ENCODE peak calls at places on chromosomes 3 and 15, in five cellular contexts. Q, D, N, R and M are unnamed samples. For H3K27me3, the result is how much of the 10 kb centered on the place peaks cover.

GRCh38 chr15:92405942-92406341 is 12.3 kb downstream of the ST8SIA2 start:
- DNase-seq in R (no peak), D (no peak), Q (no peak), N (no peak), M (no peak)

GRCh38 chr3:99929409-99930139 is 111.9 kb downstream of the CMSS1 start:
- DNase-seq in Q (peak), R (no peak), N (peak), D (peak), M (no peak)

GRCh38 chr3:124812291-124813265 is 74.6 kb downstream of the ITGB5 start:
- DNase-seq in N (peak), R (peak), Q (peak), D (peak), M (peak)

GRCh38 chr3:99703535-99703934 is 65.1 kb downstream of the COL8A1 start:
- DNase-seq in Q (no peak), R (no peak), D (no peak), N (no peak), M (no peak)

GRCh38 chr3:99856437-99857220 is 39.0 kb downstream of the CMSS1 start:
- DNase-seq in R (no peak), D (no peak), N (no peak), Q (peak), M (no peak)

GRCh38 chr3:99945328-99945995 is 127.8 kb downstream of the CMSS1 start:
- DNase-seq in N (no peak), D (no peak), Q (peak), R (no peak), M (peak)

GRCh38 chr3:16568532-16568931 is 36.7 kb downstream of the DAZL start:
- DNase-seq in R (no peak), Q (no peak), D (no peak), N (no peak), M (no peak)

GRCh38 chr3:30286811-30287210 is 319.6 kb upstream of the TGFBR2 start:
- DNase-seq in N (no peak), D (no peak), Q (no peak), R (no peak), M (no peak)

GRCh38 chr3:77919244-77919643 is 879.3 kb downstream of the ROBO2 start:
- DNase-seq in N (no peak), D (no peak), Q (no peak), R (no peak), M (no peak)

GRCh38 chr3:189839576-189839975 is 208.4 kb downstream of the TP63 start:
- DNase-seq in Q (peak), D (peak), R (no peak), N (no peak), M (no peak)

GRCh38 chr3:106058485-106058884 is 189.7 kb upstream of the CBLB start:
- DNase-seq in R (no peak), N (no peak), Q (no peak), D (no peak), M (no peak)

GRCh38 chr15:31463521-31464102 is 137.0 kb downstream of the KLF13 start:
- DNase-seq in R (no peak), N (no peak), D (no peak), Q (no peak), M (peak)

GRCh38 chr3:142210144-142210543 is 15.2 kb downstream of the GK5 start:
- DNase-seq in D (no peak), R (no peak), N (peak), Q (no peak), M (no peak)

GRCh38 chr15:101447561-101448071 is 41.9 kb downstream of the PCSK6 start:
- DNase-seq in N (no peak), R (no peak), D (no peak), Q (no peak), M (peak)

GRCh38 chr3:177598110-177598833 is 401.0 kb upstream of the TBL1XR1 start:
- DNase-seq in N (no peak), R (no peak), Q (no peak), D (no peak), M (no peak)

GRCh38 chr3:183114374-183114773 is 15.1 kb upstream of the MCCC1 start:
- DNase-seq in R (no peak), N (no peak), D (no peak), Q (no peak), M (no peak)

GRCh38 chr3:183117046-183117445 is 17.8 kb upstream of the MCCC1 start:
- DNase-seq in D (peak), Q (no peak), R (no peak), N (no peak), M (no peak)

GRCh38 chr3:183120538-183121215 is 21.4 kb upstream of the MCCC1 start:
- DNase-seq in R (no peak), D (no peak), N (no peak), Q (no peak), M (no peak)

GRCh38 chr3:183114779-183115178 is 15.5 kb upstream of the MCCC1 start:
- DNase-seq in Q (no peak), D (no peak), R (no peak), N (no peak), M (no peak)

DNA sequence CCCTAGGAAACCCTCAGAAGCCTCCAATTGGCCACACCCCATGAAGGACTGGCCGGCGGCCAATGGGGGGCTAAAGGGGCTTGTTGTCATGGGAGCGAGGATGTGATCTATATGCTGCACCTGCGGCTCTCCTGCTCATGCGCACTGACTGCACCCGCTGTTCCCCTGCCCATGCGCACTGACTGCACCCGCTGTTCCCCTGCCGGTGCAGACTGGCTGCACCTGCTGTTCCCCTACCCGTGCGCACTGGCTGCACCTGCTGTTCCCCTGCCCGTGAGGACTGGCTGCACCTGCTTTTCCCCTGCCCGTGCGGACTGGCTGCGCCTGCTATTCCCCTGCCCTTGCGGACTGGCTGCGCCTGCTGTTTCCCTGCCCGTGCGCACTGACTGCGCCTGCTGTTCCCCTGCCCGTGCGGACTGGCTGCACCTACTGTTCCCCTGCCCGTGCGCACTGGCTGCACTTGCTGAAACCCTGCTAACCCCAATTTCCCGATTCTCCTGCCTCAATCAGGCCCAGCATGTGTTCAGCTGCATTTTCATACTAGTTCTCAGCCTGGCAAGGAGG is 16.8 kb upstream of the MCCC1 start:
- DNase-seq in N (no peak), Q (no peak), R (peak), D (peak), M (peak)
- H3K27me3 ChIP-seq in N (under half), Q (under half), R (under half), D (under half), M (under half)

GRCh38 chr15:70535071-70535954 is 228.0 kb downstream of the UACA start:
- DNase-seq in N (no peak), R (peak), D (no peak), Q (no peak), M (no peak)
- H3K27me3 ChIP-seq in N (under half), R (under half), D (under half), Q (half or more), M (under half)

DNA sequence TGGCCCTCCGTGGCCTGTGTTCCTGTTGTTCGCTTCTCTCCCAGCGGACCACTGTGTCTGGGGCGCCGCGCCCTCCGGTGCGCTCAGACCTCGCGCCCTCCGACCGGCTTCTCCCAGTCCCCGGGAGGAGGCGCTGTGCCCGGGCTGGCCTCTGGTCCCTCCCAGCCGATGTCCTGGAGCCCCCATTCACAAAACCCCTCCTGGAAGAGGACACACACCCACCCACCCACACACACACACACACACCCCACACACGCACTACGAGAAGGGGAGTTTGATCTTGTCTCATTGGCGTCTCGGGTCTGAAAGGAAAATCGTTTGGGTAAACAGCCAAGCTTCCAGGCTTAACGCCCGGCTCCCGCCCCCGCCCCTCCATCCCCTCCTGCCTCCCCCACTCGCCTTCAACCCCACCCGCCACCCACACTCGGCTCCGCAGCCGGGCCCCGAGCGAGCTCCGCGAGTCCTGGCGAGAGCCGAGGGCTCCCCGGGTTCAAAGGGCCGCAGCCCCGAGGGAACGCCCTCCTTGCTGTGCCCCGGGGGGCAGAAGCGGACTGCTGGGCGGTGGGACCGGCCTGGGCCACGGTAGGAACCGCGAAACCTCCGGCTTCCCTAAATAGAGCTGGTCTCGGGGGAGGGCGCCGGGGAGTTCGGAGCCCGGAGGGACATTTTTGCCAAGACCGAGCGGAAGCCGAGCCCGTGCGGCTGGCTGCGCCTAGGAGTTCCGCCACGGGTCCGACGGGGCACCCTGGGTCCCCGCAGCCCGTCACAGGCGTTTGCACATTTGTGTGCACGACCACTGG is 23.6 kb downstream of the NR2F2 start:
- DNase-seq in D (no peak), Q (peak), N (no peak), R (no peak), M (peak)
- H3K27me3 ChIP-seq in D (under half), Q (under half), N (under half), R (under half), M (half or more)

GRCh38 chr3:47380601-47381316 is at the start of gene PTPN23:
- DNase-seq in R (peak), D (peak), N (peak), Q (peak), M (peak)
- H3K27me3 ChIP-seq in R (under half), D (under half), N (under half), Q (under half), M (under half)

GRCh38 chr3:185939721-185940120 is 1.9 kb upstream of the TRA2B start:
- DNase-seq in R (no peak), Q (no peak), N (no peak), D (peak), M (no peak)

GRCh38 chr3:185943363-185944106 is 5.7 kb upstream of the TRA2B start:
- DNase-seq in R (peak), Q (peak), N (peak), D (peak), M (peak)

GRCh38 chr3:185940951-185941350 is 3.1 kb upstream of the TRA2B start:
- DNase-seq in R (no peak), N (no peak), D (peak), Q (no peak), M (no peak)

GRCh38 chr3:185942396-185942795 is 4.6 kb upstream of the TRA2B start:
- DNase-seq in D (no peak), N (no peak), R (no peak), Q (no peak), M (no peak)

GRCh38 chr3:185942907-185943306 is 5.1 kb upstream of the TRA2B start:
- DNase-seq in Q (no peak), N (no peak), D (no peak), R (no peak), M (no peak)
- H3K27me3 ChIP-seq in Q (under half), N (under half), D (under half), R (under half), M (under half)